ENCODE peak calls at places on chromosomes 4 and X, in nine cellular contexts. L, Y, S, N, A, C, V, E and H are unnamed samples.

GRCh38 chr4:22969314-22969896 is 276.7 kb downstream of the GBA3 start:
- DNase-seq in N (no peak), A (no peak), Y (peak), C (peak), S (no peak), V (no peak), L (peak), E (no peak), H (no peak)

GRCh38 chrX:154735695-154736393 is 15.0 kb downstream of the GAB3 start:
- DNase-seq in C (peak), N (peak), A (no peak), E (peak), Y (peak), L (no peak), V (no peak), S (no peak), H (no peak)

GRCh38 chr4:47490550-47490949 is 5.5 kb downstream of the ATP10D start:
- DNase-seq in A (peak), C (peak), V (no peak), Y (peak), L (no peak), N (no peak), E (no peak), S (no peak), H (peak)

GRCh38 chr4:136241221-136241986 is 1290.9 kb downstream of the PCDH18 start:
- DNase-seq in S (no peak), N (no peak), A (no peak), E (no peak), L (no peak), C (peak), V (no peak), Y (no peak), H (no peak)

GRCh38 chr4:74473155-74473811 is 28.3 kb downstream of the AREG start:
- DNase-seq in Y (peak), E (peak), C (peak), A (no peak), S (no peak), V (no peak), L (no peak), N (no peak), H (no peak)

GRCh38 chrX:12065251-12065650 is 73.0 kb upstream of the FRMPD4 start:
- DNase-seq in V (no peak), Y (peak), S (no peak), C (peak), A (no peak), L (no peak), E (no peak), N (no peak), H (no peak)

GRCh38 chr4:168877779-168878491 is 132.1 kb downstream of the CBR4 start:
- DNase-seq in S (no peak), A (no peak), E (no peak), N (no peak), V (no peak), C (peak), L (no peak), Y (no peak), H (no peak)

GRCh38 chr4:15781427-15782095 is 3.4 kb downstream of the CD38 start:
- DNase-seq in L (no peak), E (no peak), C (peak), S (no peak), A (no peak), V (no peak), Y (no peak), N (peak), H (no peak)

DNA sequence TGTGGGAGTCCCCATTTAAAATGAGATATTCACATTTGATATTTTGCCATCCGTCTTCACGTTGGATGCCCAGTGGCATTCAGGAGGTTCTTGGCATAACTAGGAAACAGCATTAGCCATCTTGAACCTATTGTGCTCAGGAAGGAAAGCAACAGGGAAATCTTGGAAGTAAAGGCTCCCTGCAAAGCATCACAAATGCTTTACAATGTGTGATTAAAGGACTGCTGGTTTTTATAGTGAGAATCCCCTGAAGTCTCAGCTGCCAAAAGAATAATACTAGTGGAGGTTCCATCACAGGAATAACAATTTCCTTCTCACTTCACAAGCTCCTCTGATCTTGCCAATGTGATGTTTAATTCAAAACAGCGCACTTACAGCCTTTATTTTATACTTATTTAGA is 49.7 kb upstream of the NPNT start:
- DNase-seq in S (no peak), E (no peak), C (no peak), Y (no peak), A (no peak), N (no peak), L (no peak), V (no peak), H (no peak)
- H3K27ac ChIP-seq in S (no peak), E (no peak), C (no peak), Y (no peak), A (no peak), N (no peak), L (no peak), V (no peak), H (no peak)

DNA sequence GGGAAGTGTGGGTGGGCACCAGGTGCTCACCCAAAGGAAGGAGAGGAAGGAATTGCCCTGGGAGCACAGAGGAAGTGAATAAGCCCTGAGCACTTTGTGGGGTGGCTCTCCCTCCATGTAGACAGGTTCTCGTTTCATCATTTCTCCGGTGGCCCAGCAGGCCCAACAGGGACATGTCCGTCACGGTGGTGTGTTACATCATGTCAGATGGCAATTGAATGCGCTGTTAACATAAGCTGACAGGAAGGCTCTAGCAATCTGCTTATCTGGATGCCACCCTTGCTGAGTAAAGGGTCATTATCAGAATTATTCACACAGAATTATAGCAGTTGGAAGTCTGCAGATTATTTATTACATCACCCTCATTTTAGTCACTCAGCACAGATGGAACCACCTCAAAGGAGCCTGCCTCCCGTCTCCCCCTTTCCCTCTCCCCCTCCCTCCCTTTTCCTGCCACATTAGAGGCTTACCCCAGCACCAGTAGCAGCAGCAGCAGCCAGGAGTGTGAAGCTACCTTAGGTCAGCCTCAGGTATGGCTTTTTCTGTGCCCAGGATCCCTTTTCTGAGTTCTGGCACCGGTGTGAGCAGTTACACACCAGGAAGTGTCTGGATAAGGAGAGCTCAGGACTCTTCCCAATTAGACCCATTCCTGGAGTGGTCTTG is 124.3 kb upstream of the TRIM2 start:
- DNase-seq in A (no peak), N (no peak), C (no peak), S (no peak), E (no peak), Y (no peak), L (peak), V (no peak), H (no peak)
- H3K27ac ChIP-seq in A (no peak), N (no peak), C (no peak), S (no peak), E (no peak), Y (no peak), L (no peak), V (no peak), H (no peak)

DNA sequence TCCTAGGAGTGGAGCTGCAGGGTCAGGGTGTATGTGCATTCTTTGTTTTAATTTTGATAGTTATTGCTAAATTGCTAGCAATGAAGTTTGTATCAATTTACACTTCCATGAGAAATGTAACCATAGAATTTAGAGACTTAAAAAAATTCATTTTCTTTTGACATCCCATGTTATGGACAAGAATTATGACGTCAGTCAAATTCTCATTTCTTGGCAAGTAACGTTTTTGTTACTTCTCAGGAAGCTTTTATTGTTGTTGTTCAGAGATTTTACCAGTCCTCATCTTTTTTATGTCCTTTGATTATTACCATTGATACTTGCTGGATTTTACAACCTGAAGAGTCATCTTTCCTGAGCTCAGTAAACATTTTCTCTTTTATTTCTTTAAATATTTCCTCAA is 417.5 kb upstream of the ARX start:
- DNase-seq in A (no peak), E (no peak), N (no peak), C (no peak), Y (no peak), S (no peak), V (no peak), L (no peak), H (no peak)
- H3K27ac ChIP-seq in A (no peak), E (no peak), N (no peak), C (no peak), Y (no peak), S (no peak), V (no peak), L (no peak), H (no peak)

DNA sequence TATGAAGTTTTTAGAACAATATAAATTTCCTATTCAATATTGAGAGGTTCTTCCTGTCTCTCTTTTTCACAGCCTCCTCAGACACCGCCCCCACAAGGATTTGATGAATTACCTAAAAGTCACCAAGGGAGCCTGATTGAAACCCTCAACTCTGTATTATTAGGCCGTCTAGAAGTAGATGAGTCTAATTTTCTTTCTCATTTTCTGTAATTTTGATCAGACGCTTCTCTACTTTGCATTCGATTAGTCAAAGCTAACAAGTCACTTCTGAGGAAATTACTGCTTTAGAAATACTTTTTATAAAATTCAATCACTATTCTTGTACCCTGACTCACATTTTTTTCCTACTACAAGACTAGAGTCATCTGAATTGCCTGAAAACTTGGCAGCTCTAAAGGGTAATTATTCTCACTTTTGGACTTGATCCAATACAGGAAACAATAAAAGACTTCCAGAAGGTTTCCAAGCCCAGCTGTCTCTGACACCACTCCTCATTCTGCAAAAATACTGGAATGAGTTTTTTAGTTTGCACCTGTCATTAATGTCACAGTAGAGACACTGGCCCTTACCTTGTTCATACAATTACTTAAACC is 111.2 kb downstream of the ELOVL6 start:
- DNase-seq in E (peak), V (no peak), S (no peak), C (peak), A (no peak), N (no peak), Y (peak), L (peak), H (peak)
- H3K27ac ChIP-seq in E (no peak), V (no peak), S (no peak), C (no peak), A (no peak), N (peak), Y (no peak), L (no peak), H (peak)

GRCh38 chr4:53023640-53024299 is 161.7 kb downstream of the RASL11B start:
- DNase-seq in L (no peak), A (no peak), N (no peak), E (no peak), V (no peak), S (no peak), Y (no peak), C (no peak), H (no peak)

GRCh38 chr4:53022162-53023100 is 160.3 kb downstream of the RASL11B start:
- DNase-seq in C (no peak), S (no peak), N (no peak), V (no peak), Y (no peak), E (no peak), L (no peak), A (no peak), H (no peak)

GRCh38 chr4:53026233-53026632 is 164.1 kb downstream of the RASL11B start:
- DNase-seq in V (no peak), L (no peak), A (no peak), N (no peak), E (no peak), C (no peak), S (no peak), Y (no peak), H (no peak)

GRCh38 chr4:53019485-53020382 is 157.6 kb downstream of the RASL11B start:
- DNase-seq in A (peak), S (no peak), C (peak), Y (peak), N (no peak), E (no peak), V (no peak), L (peak), H (no peak)

GRCh38 chr4:53021709-53022108 is 159.6 kb downstream of the RASL11B start:
- DNase-seq in S (no peak), Y (no peak), N (no peak), A (no peak), V (no peak), L (no peak), E (no peak), C (no peak), H (no peak)
- H3K27ac ChIP-seq in S (no peak), Y (no peak), N (no peak), A (no peak), V (no peak), L (no peak), E (no peak), C (no peak), H (no peak)

GRCh38 chrX:48071064-48071985 is at the start of gene ZNF630:
- DNase-seq in V (peak), A (peak), Y (peak), N (peak), C (peak), L (peak), S (peak), E (no peak), H (no peak)

GRCh38 chrX:48068096-48068887 is 3.1 kb downstream of the ZNF630 start:
- DNase-seq in S (no peak), L (no peak), A (no peak), E (no peak), N (no peak), V (no peak), Y (no peak), C (no peak), H (no peak)

GRCh38 chrX:48076343-48076742 is 4.9 kb upstream of the ZNF630 start:
- DNase-seq in L (no peak), C (no peak), E (no peak), V (no peak), S (no peak), N (no peak), Y (no peak), A (no peak), H (no peak)

GRCh38 chrX:48071986-48072605 is 656 bp upstream of the ZNF630 start:
- DNase-seq in S (no peak), Y (no peak), N (no peak), V (no peak), A (no peak), C (no peak), E (no peak), L (no peak), H (no peak)
- H3K27ac ChIP-seq in S (peak), Y (peak), N (peak), V (peak), A (no peak), C (no peak), E (no peak), L (no peak), H (no peak)